ENCODE peak calls at places on chromosome 18, in nine cellular contexts. I is T-helper 17 cell; B is mesothelial cell of epicardium; G is AG09309; J is pulmonary artery endothelial cell; L is AG04450; N is activated CD8-positive, alpha-beta memory T cell treated with anti-CD3 and anti-CD28 coated beads, Interleukin-2, amount 50 U/mL, for 4 hours; F is H7; O is DMS 273 treated with DMSO at 0.1 percent for 48 hours. E is an unnamed sample.

GRCh38 chr18:25350561-25351201 is 1.3 kb downstream of the ZNF521 start:
- DNase-seq in J (no peak), G (no peak), B (peak; percentile 63), O (no peak), L (peak; percentile 20), I (no peak), F (peak; percentile 73), N (peak; percentile 19), E (no peak)

GRCh38 chr18:79200546-79201268 is 131.5 kb downstream of the ATP9B start:
- DNase-seq in B (peak; percentile 53), L (no peak), J (no peak), G (no peak), I (no peak), O (peak; percentile 46), F (peak; percentile 60), N (peak; percentile 35), E (no peak)

GRCh38 chr18:9730786-9731185 is 22.7 kb downstream of the RAB31 start:
- DNase-seq in O (no peak), F (no peak), G (no peak), B (no peak), I (no peak), N (no peak), L (no peak), J (no peak), E (no peak)

GRCh38 chr18:36149514-36150289 is 20.0 kb downstream of the ELP2 start:
- DNase-seq in L (no peak), N (no peak), J (no peak), B (no peak), F (no peak), O (no peak), G (no peak), I (no peak), E (no peak)

GRCh38 chr18:28114472-28114871 is 62.5 kb downstream of the CDH2 start:
- DNase-seq in L (no peak), B (no peak), G (no peak), I (no peak), J (no peak), N (no peak), O (no peak), F (no peak), E (no peak)

GRCh38 chr18:36335476-36336279 is 38.2 kb downstream of the FHOD3 start:
- DNase-seq in J (no peak), I (no peak), N (no peak), B (no peak), G (peak; percentile 42), O (no peak), F (no peak), L (no peak), E (no peak)

GRCh38 chr18:42113529-42114191 is 158.6 kb downstream of the PIK3C3 start:
- DNase-seq in L (peak; percentile 10), I (no peak), G (peak; percentile 44), B (no peak), J (no peak), O (no peak), F (no peak), N (no peak), E (no peak)

GRCh38 chr18:10381516-10381915 is 72.9 kb upstream of the APCDD1 start:
- DNase-seq in J (no peak), B (no peak), N (no peak), O (no peak), I (no peak), G (no peak), L (no peak), F (no peak), E (no peak)

GRCh38 chr18:76467371-76468190 is 27.5 kb downstream of the ZNF516 start:
- DNase-seq in G (no peak), F (peak; percentile 58), O (no peak), J (no peak), B (no peak), L (no peak), I (no peak), N (no peak), E (no peak)

GRCh38 chr18:46373787-46374186 is 269.6 kb downstream of the HAUS1 start:
- DNase-seq in N (no peak), J (no peak), B (no peak), O (no peak), L (no peak), G (no peak), I (no peak), F (peak; percentile 55), E (no peak)

GRCh38 chr18:53753616-53754015 is 470.9 kb downstream of the MBD2 start:
- DNase-seq in J (no peak), I (no peak), L (no peak), G (no peak), B (no peak), N (no peak), F (no peak), O (no peak), E (no peak)